ENCODE peak calls at places on chromosomes 7 and 10, in six cellular contexts. W is mammary epithelial cell, K is hepatocyte, Y is fibroblast of lung, T is GM23248, F is H1. N is an unnamed sample.

GRCh38 chr10:26468291-26468690 is 30.1 kb downstream of the APBB1IP start:
- DNase-seq in W (no peak), K (no peak), Y (no peak), T (peak; percentile 52), F (no peak), N (peak; percentile 14)

GRCh38 chr7:2169923-2170575 is 62.7 kb downstream of the MAD1L1 start:
- DNase-seq in W (peak; percentile 75), K (no peak), Y (no peak), T (no peak), F (no peak), N (no peak)

GRCh38 chr7:45055594-45056219 is 33.1 kb downstream of the NACAD start:
- DNase-seq in W (no peak), K (no peak), Y (no peak), T (no peak), F (no peak), N (no peak)

GRCh38 chr7:99195867-99196266 is 12.0 kb downstream of the KPNA7 start:
- DNase-seq in W (peak; percentile 23), K (no peak), Y (no peak), T (no peak), F (no peak), N (no peak)

GRCh38 chr7:139675127-139676110 is 102.4 kb downstream of the HIPK2 start:
- DNase-seq in W (no peak), K (no peak), Y (no peak), T (peak; percentile 55), F (no peak), N (no peak)

GRCh38 chr7:31735991-31736982 is 49.3 kb downstream of the PPP1R17 start:
- DNase-seq in W (peak; percentile 68), K (peak; percentile 82), Y (peak; percentile 54), T (peak; percentile 73), F (peak; percentile 34), N (peak; percentile 79)

GRCh38 chr10:49609283-49610014 is 661 bp upstream of the SLC18A3 start:
- DNase-seq in W (no peak), K (no peak), Y (no peak), T (no peak), F (no peak), N (no peak)

GRCh38 chr10:31034041-31034918 is 2.6 kb upstream of the ZNF438 start:
- DNase-seq in W (peak; percentile 84), K (peak; percentile 17), Y (peak; percentile 97), T (peak; percentile 93), F (no peak), N (peak; percentile 77)

GRCh38 chr7:110835209-110835608 is 255.7 kb upstream of the LRRN3 start:
- DNase-seq in W (peak; percentile 13), K (peak; percentile 49), Y (no peak), T (no peak), F (no peak), N (peak; percentile 47)

GRCh38 chr10:75013007-75013406 is 98.4 kb upstream of the SAMD8 start:
- DNase-seq in W (no peak), K (no peak), Y (no peak), T (no peak), F (no peak), N (no peak)

GRCh38 chr7:509426-509825 is 10.2 kb downstream of the PDGFA start:
- DNase-seq in W (no peak), K (no peak), Y (no peak), T (no peak), F (no peak), N (no peak)

GRCh38 chr10:93542358-93542791 is 24.1 kb upstream of the FFAR4 start:
- DNase-seq in W (no peak), K (peak; percentile 79), Y (peak; percentile 39), T (peak; percentile 30), F (no peak), N (peak; percentile 32)

GRCh38 chr7:50542132-50542531 is 23.1 kb downstream of the DDC start:
- DNase-seq in W (no peak), K (no peak), Y (no peak), T (no peak), F (no peak), N (no peak)

GRCh38 chr7:93923291-93923690 is 1.8 kb downstream of the GNG11 start:
- DNase-seq in W (no peak), K (no peak), Y (peak; percentile 32), T (no peak), F (no peak), N (no peak)

GRCh38 chr10:118952493-118953295 is 76.8 kb upstream of the NANOS1 start:
- DNase-seq in W (no peak), K (no peak), Y (no peak), T (no peak), F (no peak), N (no peak)

GRCh38 chr7:42237162-42237821 is at the start of gene GLI3:
- DNase-seq in W (peak; percentile 93), K (peak; percentile 89), Y (peak; percentile 96), T (peak; percentile 93), F (no peak), N (peak; percentile 88)

GRCh38 chr7:5266148-5267028 is 16.4 kb upstream of the SLC29A4 start:
- DNase-seq in W (no peak), K (no peak), Y (no peak), T (no peak), F (no peak), N (no peak)

GRCh38 chr10:95263864-95264226 is 27.0 kb downstream of the PDLIM1 start:
- DNase-seq in W (no peak), K (no peak), Y (no peak), T (no peak), F (no peak), N (no peak)

DNA sequence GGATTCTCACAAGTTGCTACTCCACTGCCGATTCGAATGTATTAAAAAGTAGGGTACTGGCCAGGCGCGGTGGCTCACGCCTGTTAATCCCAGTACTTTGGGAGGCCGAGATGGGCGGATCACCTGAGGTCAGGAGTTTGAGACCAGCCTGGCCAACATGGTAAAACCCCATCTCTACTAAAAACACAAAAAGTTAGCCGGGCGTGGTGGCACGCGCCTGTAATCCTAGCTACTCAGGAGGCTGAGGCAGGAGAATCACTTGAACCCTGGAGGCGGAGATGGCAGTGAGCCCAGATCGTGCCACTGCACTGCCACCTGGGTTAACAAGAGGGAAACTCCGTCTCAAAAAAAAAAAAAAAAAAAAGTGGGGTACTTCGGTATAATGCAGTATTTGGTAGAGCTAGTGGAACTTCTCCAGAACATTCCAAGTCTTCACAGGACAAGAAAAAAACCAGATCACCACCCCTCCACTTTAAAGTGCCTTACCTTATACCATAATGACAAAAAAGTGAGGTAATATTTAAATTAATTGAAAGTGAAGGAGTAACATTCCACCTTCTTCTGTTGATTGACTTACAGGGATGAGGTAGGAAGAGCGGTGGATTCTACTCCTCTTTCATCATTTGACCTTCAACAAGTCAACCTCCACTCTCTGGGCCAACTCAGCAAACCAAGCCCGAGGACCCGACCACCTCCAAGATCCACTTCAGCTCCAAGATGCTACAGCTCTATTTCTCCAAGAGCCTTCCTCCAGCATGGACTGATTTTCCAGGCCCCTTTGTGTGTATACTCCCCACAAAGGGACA is 2.0 kb downstream of the BAZ1B start:
- DNase-seq in W (peak; percentile 4), K (no peak), Y (no peak), T (peak; percentile 38), F (no peak), N (no peak)
- H3K4me1 ChIP-seq in W (peaks cover 8% of the 10 kb centered on the region), K (peaks cover 17% of the 10 kb centered on the region), Y (no peaks in the 10 kb centered on the region), T (peaks cover 20% of the 10 kb centered on the region), F (peaks cover 5% of the 10 kb centered on the region), N (peaks cover 19% of the 10 kb centered on the region)

GRCh38 chr7:37449621-37450020 is 957 bp upstream of the ELMO1 start:
- DNase-seq in W (no peak), K (no peak), Y (no peak), T (no peak), F (no peak), N (no peak)

GRCh38 chr7:37448057-37448636 is 517 bp downstream of the ELMO1 start:
- DNase-seq in W (no peak), K (no peak), Y (no peak), T (peak; percentile 3), F (no peak), N (no peak)

GRCh38 chr7:37448637-37449331 is at the start of gene ELMO1:
- DNase-seq in W (peak; percentile 57), K (peak; percentile 88), Y (peak; percentile 50), T (peak; percentile 70), F (peak; percentile 70), N (peak; percentile 2)

GRCh38 chr7:37452346-37452745 is 3.7 kb upstream of the ELMO1 start:
- DNase-seq in W (no peak), K (no peak), Y (no peak), T (no peak), F (no peak), N (no peak)

GRCh38 chr7:37450035-37450434 is 1.4 kb upstream of the ELMO1 start:
- DNase-seq in W (no peak), K (no peak), Y (no peak), T (no peak), F (no peak), N (no peak)
- TF ChIP-seq EZH2 in W (no peak), K (no peak), Y (no peak), T (no peak), F (no peak), N (no peak)

GRCh38 chr10:101772017-101772894 is 3.7 kb downstream of the FGF8 start:
- DNase-seq in W (no peak), K (no peak), Y (no peak), T (no peak), F (no peak), N (no peak)

GRCh38 chr10:101771380-101771779 is 4.5 kb downstream of the FGF8 start:
- DNase-seq in W (no peak), K (no peak), Y (no peak), T (no peak), F (no peak), N (no peak)

GRCh38 chr10:101773923-101774588 is 1.9 kb downstream of the FGF8 start:
- DNase-seq in W (no peak), K (no peak), Y (no peak), T (no peak), F (no peak), N (no peak)

GRCh38 chr10:101774589-101775272 is 1.2 kb downstream of the FGF8 start:
- DNase-seq in W (no peak), K (no peak), Y (no peak), T (peak; percentile 25), F (no peak), N (no peak)

DNA sequence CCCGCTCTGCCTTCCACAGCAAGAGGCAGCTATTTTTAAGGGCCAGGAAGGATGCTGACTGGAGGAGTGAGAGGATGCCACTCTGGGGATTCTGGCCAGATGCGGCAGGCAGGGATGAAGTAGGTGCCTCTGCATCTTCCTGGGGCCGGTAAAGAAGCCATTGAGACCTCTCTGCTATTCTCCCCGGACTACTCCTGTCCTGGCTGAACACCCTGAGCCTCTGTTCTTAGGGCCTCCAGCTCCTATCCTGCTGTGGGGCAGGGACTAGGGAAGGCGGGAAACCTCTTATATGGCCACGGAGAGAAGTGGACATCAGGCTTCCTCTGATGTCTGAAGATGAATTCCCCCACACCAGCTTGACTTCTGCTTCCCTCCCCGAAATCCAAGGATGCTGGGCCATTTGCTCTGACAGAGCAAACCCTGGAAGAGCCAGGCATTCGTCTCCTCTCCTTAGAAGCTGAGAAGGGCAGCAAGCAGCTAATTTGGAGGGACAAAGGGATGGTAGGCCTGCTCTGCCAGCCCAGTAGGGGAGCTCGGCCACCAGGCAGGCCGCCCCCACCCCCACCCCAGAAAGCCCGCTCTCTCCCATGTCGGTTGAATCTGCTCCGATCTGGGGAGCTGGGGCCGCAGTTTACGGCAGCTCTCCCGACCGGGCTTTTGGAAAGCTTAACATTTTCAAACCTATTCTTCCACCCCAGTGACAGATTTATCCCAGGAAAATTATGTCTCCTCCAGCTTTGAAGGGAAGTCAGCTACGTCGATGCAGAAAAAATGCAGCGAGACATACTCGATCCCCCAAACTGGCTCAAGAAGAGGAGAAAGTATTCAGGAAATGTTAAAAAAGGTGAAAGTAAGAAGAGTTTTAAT is 2.8 kb downstream of the FGF8 start:
- DNase-seq in W (no peak), K (no peak), Y (no peak), T (no peak), F (no peak), N (no peak)
- H3K4me1 ChIP-seq in W (no peaks in the 10 kb centered on the region), K (peaks cover 11% of the 10 kb centered on the region), Y (no peaks in the 10 kb centered on the region), T (no peaks in the 10 kb centered on the region), F (peaks cover 16% of the 10 kb centered on the region), N (no peaks in the 10 kb centered on the region)

GRCh38 chr7:114082934-114083647 is 164.3 kb upstream of the PPP1R3A start:
- DNase-seq in W (no peak), K (peak; percentile 42), Y (peak; percentile 47), T (peak; percentile 54), F (no peak), N (no peak)
- TF ChIP-seq EZH2 in W (peak; percentile 94), K (no peak), Y (no peak), T (no peak), F (peak; percentile 76), N (no peak)